ENCODE peak calls at places on chromosomes 2 and 18, in seven cellular contexts. X, R, O, E, A, Q and P are unnamed samples.

GRCh38 chr2:84201158-84201557 is 257.9 kb downstream of the SUCLG1 start:
- DNase-seq in X (no peak), E (no peak), O (no peak), Q (no peak), R (no peak), A (no peak), P (no peak)

GRCh38 chr2:20424300-20425290 is 22.3 kb upstream of the RHOB start:
- DNase-seq in A (no peak), R (peak; percentile 97), E (no peak), X (peak; percentile 76), O (peak; percentile 92), Q (peak; percentile 92), P (peak; percentile 78)

GRCh38 chr2:9639000-9639602 is 8.3 kb upstream of the YWHAQ start:
- DNase-seq in R (no peak), E (no peak), Q (peak; percentile 41), O (no peak), A (no peak), X (no peak), P (no peak)

GRCh38 chr2:155733091-155733870 is 599.2 kb downstream of the NR4A2 start:
- DNase-seq in R (no peak), E (peak; percentile 52), A (no peak), O (no peak), Q (no peak), X (no peak), P (no peak)

GRCh38 chr18:58529714-58530354 is 99.1 kb downstream of the ALPK2 start:
- DNase-seq in O (peak; percentile 35), X (no peak), R (peak; percentile 70), A (peak; percentile 77), Q (peak; percentile 75), E (peak; percentile 82), P (peak; percentile 65)

GRCh38 chr2:232571026-232571474 is 20.6 kb downstream of the EIF4E2 start:
- DNase-seq in E (no peak), Q (peak; percentile 17), A (no peak), O (no peak), X (no peak), R (no peak), P (peak; percentile 19)

GRCh38 chr2:112805542-112805941 is 21.2 kb upstream of the IL1A start:
- DNase-seq in Q (no peak), R (no peak), X (no peak), A (no peak), E (no peak), O (no peak), P (no peak)

GRCh38 chr2:100394111-100394641 is 23.3 kb downstream of the CHST10 start:
- DNase-seq in R (no peak), Q (no peak), E (no peak), O (no peak), X (no peak), A (no peak), P (no peak)

GRCh38 chr2:198791623-198792022 is 666.1 kb downstream of the SATB2 start:
- DNase-seq in R (no peak), Q (no peak), A (no peak), X (no peak), E (no peak), O (no peak), P (no peak)

GRCh38 chr2:232951891-232952290 is 61.2 kb downstream of the NGEF start:
- DNase-seq in E (no peak), X (no peak), Q (no peak), O (no peak), A (no peak), R (peak; percentile 6), P (no peak)

GRCh38 chr2:59297829-59298228 is 1056.7 kb upstream of the FANCL start:
- DNase-seq in E (no peak), O (no peak), X (no peak), R (no peak), A (no peak), Q (no peak), P (no peak)

GRCh38 chr2:118388771-118389170 is 300.5 kb downstream of the INSIG2 start:
- DNase-seq in A (no peak), R (peak; percentile 94), Q (peak; percentile 74), O (peak; percentile 56), E (no peak), X (no peak), P (peak; percentile 48)

GRCh38 chr2:1625281-1626001 is 118.9 kb downstream of the PXDN start:
- DNase-seq in X (peak; percentile 81), R (peak; percentile 85), Q (peak; percentile 95), E (peak; percentile 83), O (peak; percentile 74), A (no peak), P (peak; percentile 91)

GRCh38 chr2:103773884-103774283 is 1012.1 kb downstream of the TMEM182 start:
- DNase-seq in E (no peak), R (peak; percentile 27), A (no peak), O (no peak), Q (no peak), X (no peak), P (peak; percentile 40)

GRCh38 chr18:46946656-46947282 is 29.4 kb downstream of the KATNAL2 start:
- DNase-seq in X (peak; percentile 81), E (peak; percentile 97), Q (peak; percentile 87), R (peak; percentile 85), A (peak; percentile 48), O (peak; percentile 82), P (peak; percentile 91)

GRCh38 chr2:195368530-195369216 is 288.4 kb upstream of the SLC39A10 start:
- DNase-seq in Q (no peak), R (peak; percentile 25), A (no peak), X (no peak), E (no peak), O (no peak), P (no peak)

GRCh38 chr2:42974697-42975357 is 182.4 kb upstream of the HAAO start:
- DNase-seq in Q (peak; percentile 69), X (peak; percentile 89), E (peak; percentile 84), O (peak; percentile 79), A (peak; percentile 57), R (peak; percentile 66), P (peak; percentile 68)
- H3K4me3 ChIP-seq in Q (peak overlapping the region; percentile 28), X (peak overlapping the region; percentile 45), E (no peak overlapping the region), O (peak overlapping the region; percentile 39), A (no peak overlapping the region), R (peak overlapping the region; percentile 29), P (peak overlapping the region; percentile 31)

GRCh38 chr2:172080641-172081230 is 4.6 kb upstream of the DLX1 start:
- DNase-seq in A (no peak), Q (no peak), O (no peak), R (no peak), E (peak; percentile 37), X (no peak), P (no peak)

GRCh38 chr2:172082944-172083718 is 2.2 kb upstream of the DLX1 start:
- DNase-seq in R (no peak), O (no peak), Q (no peak), A (no peak), E (peak; percentile 63), X (no peak), P (no peak)

GRCh38 chr2:172079838-172080640 is 5.3 kb upstream of the DLX1 start:
- DNase-seq in Q (no peak), A (no peak), R (no peak), E (peak; percentile 38), X (no peak), O (no peak), P (no peak)

GRCh38 chr2:172082105-172082943 is 3.0 kb upstream of the DLX1 start:
- DNase-seq in O (no peak), A (no peak), R (no peak), Q (no peak), X (no peak), E (peak; percentile 25), P (no peak)

GRCh38 chr2:172081248-172082022 is 3.9 kb upstream of the DLX1 start:
- DNase-seq in R (no peak), X (no peak), E (peak; percentile 64), Q (no peak), A (no peak), O (no peak), P (no peak)
- H3K4me3 ChIP-seq in R (no peak overlapping the region), X (no peak overlapping the region), E (no peak overlapping the region), Q (no peak overlapping the region), A (no peak overlapping the region), O (no peak overlapping the region), P (no peak overlapping the region)

DNA sequence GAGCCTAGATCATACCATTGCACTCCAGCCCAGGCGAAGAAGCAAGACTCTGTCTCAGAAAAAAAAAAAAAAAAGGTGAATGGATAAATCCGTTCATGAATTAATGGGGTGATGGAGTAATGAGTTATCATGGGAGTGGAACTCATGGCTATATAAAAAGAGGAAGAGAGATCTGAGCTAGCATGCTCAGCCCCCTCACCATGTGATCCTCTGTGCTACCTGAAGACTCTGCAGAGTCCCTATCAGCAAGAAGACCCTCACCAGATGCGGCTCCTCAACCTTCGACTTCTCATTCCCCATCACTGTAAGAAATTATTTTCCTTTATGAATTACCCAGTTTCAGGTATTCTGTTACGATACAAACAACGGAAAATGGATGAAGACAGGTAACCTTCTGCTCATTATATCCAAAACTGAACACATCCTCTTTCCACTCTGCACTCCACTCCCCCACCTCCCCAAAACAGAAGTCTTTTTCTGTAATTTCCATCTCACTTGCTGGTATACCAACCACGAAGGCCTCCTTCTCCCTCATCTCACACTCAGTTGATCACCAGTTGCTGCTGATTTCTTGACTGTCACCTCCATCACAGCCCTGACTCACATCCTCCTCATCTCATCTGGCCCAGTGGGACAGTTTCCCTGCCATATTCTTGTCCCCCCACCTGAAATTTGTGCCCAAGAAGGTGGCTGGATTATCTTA is 8.8 kb downstream of the RETREG2 start:
- DNase-seq in O (no peak), R (no peak), X (peak; percentile 24), A (no peak), E (no peak), Q (no peak), P (no peak)
- H3K4me3 ChIP-seq in O (no peak overlapping the region), R (no peak overlapping the region), X (no peak overlapping the region), A (no peak overlapping the region), E (no peak overlapping the region), Q (no peak overlapping the region), P (no peak overlapping the region)

GRCh38 chr2:64972856-64973255 is 16.3 kb upstream of the SLC1A4 start:
- DNase-seq in R (peak; percentile 44), X (no peak), O (peak; percentile 12), E (no peak), Q (peak; percentile 35), A (no peak), P (no peak)

GRCh38 chr2:64976276-64976675 is 12.9 kb upstream of the SLC1A4 start:
- DNase-seq in O (no peak), A (no peak), X (no peak), Q (no peak), E (no peak), R (no peak), P (no peak)

GRCh38 chr2:64979744-64980143 is 9.5 kb upstream of the SLC1A4 start:
- DNase-seq in E (no peak), R (peak; percentile 11), Q (no peak), A (no peak), O (no peak), X (no peak), P (no peak)

GRCh38 chr2:64978514-64979268 is 10.5 kb upstream of the SLC1A4 start:
- DNase-seq in R (peak; percentile 42), A (no peak), O (no peak), E (no peak), X (no peak), Q (peak; percentile 33), P (peak; percentile 36)

DNA sequence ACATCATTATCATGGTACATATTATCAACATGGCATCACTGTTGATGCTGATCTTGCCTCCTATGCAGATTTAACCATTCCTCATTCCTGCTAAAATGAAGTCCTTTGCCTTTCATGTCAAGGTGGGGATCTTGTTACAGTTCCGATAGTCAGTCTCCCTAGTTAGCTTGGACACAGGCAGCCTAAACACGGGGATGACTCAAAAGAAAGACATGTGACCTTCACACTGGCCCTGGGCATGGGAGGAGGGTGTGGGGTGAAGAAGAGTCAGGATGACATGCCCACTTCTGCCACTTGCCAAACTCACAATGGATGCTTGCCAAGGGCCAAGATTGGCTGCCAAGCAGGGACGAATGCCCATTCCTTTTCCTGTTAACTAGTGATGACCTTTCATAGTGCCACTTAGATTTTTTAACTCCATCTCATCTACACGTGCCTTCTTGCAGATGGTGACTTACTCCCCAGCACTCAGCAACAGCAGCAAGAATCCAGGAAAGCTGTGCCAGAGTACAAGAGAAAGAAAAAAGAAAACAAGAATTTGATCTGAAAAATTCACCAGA is 13.9 kb upstream of the SLC1A4 start:
- DNase-seq in A (no peak), X (no peak), O (peak; percentile 64), R (peak; percentile 41), Q (peak; percentile 56), E (no peak), P (peak; percentile 56)
- H3K4me3 ChIP-seq in A (no peak overlapping the region), X (no peak overlapping the region), O (no peak overlapping the region), R (no peak overlapping the region), Q (no peak overlapping the region), E (no peak overlapping the region), P (no peak overlapping the region)